ENCODE peak calls at places on chromosomes 3 and 15, in nine cellular contexts. J is fibroblast of villous mesenchyme, Q is neural crest cell, B is right lobe of liver, O is GM13976, R is endodermal cell, C is AG04450, N is tibial artery, S is cardiac muscle cell. A is an unnamed sample.

GRCh38 chr3:189744235-189744634 is 113.0 kb downstream of the TP63 start:
- DNase-seq in S (no peak), O (no peak), R (peak; percentile 57), J (no peak), N (no peak), B (no peak), C (no peak), Q (no peak), A (peak; percentile 3)

GRCh38 chr3:58005662-58006061 is 2.6 kb upstream of the FLNB start:
- DNase-seq in N (no peak), Q (no peak), J (no peak), S (no peak), O (no peak), B (no peak), R (no peak), C (no peak), A (no peak)

GRCh38 chr15:42911058-42911592 is 9.5 kb downstream of the TTBK2 start:
- DNase-seq in R (no peak), Q (no peak), O (no peak), N (no peak), S (no peak), J (peak; percentile 50), C (no peak), B (no peak), A (no peak)

GRCh38 chr15:56496635-56497034 is 31.7 kb upstream of the MNS1 start:
- DNase-seq in Q (no peak), N (peak; percentile 23), J (peak; percentile 78), B (no peak), C (peak; percentile 55), O (peak; percentile 64), S (peak; percentile 66), R (no peak), A (peak; percentile 5)

GRCh38 chr3:37814547-37814946 is 47.1 kb upstream of the CTDSPL start:
- DNase-seq in N (no peak), Q (no peak), J (peak; percentile 17), C (no peak), B (no peak), S (peak; percentile 21), R (peak; percentile 33), O (peak; percentile 39), A (no peak)

GRCh38 chr15:61640751-61641150 is 411.6 kb upstream of the RORA start:
- DNase-seq in N (no peak), Q (no peak), B (no peak), J (no peak), C (no peak), R (no peak), O (no peak), S (no peak), A (no peak)

GRCh38 chr3:29416514-29416913 is 135.6 kb downstream of the RBMS3 start:
- DNase-seq in S (no peak), C (no peak), B (no peak), J (no peak), Q (no peak), O (no peak), R (no peak), N (no peak), A (no peak)

GRCh38 chr15:62119224-62119925 is 45.7 kb downstream of the C2CD4B start:
- DNase-seq in N (no peak), S (no peak), J (peak; percentile 96), Q (no peak), B (no peak), C (peak; percentile 78), O (no peak), R (no peak), A (peak; percentile 37)

GRCh38 chr3:70000563-70001081 is 1.1 kb downstream of the SAMMSON start:
- DNase-seq in J (peak; percentile 36), Q (peak; percentile 31), S (no peak), B (no peak), N (no peak), R (no peak), O (no peak), C (no peak), A (no peak)

DNA sequence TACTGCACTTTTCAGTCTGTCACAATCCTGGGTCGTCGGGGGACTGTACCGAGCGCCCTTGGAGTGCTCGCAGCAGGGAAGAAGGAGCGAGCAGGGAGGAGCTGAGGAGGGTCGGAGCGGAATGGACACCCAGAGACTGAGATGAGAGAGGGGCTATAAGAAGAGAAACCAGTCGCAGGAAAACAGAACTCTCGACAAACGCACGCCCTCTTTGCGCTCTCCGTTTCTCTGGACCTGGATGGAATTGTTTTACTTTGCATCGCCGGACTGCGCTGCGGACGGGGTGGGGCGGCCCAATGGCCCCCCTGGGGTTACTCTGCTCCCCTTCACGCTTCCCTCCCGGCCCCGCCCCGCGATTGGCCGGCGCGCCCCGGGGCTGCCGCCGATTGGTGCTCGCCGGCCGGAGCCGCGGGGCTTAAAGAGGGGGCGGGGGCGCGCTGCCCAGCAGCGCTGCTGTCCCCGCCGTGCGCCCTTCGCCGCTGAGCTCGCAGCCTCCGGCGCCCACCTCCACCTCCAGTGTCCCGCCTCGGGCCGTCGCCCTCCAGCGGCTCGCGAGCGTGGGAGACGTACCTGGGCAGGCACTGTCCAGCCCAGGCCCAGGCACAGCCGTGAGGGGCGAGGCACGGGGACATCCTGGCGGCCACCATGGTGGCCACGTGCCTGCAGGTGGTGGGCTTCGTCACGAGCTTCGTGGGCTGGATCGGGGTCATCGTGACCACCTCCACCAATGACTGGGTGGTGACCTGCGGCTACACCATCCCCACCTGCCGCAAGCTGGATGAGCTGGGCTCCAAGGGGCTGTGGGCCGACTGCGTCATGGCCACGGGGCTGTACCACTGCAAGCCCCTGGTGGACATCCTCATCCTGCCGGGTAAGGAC is at the start of gene CLDN11:
- DNase-seq in R (peak; percentile 86), J (peak; percentile 66), S (peak; percentile 70), O (peak; percentile 58), C (peak; percentile 36), N (no peak), Q (no peak), B (no peak), A (no peak)
- TF ChIP-seq CTCF in R (peak; percentile 59), J (peak; percentile 25), S (peak; percentile 19), O (no peak), C (peak; percentile 40), N (no peak), Q (no peak), B (no peak), A (no peak)

GRCh38 chr3:106329505-106329904 is 460.7 kb upstream of the CBLB start:
- DNase-seq in B (no peak), R (no peak), N (no peak), Q (no peak), C (no peak), J (no peak), O (no peak), S (no peak), A (no peak)

GRCh38 chr3:106331636-106332035 is 462.8 kb upstream of the CBLB start:
- DNase-seq in N (no peak), R (no peak), O (no peak), J (no peak), S (no peak), B (no peak), Q (no peak), C (no peak), A (no peak)

GRCh38 chr3:106332135-106332534 is 463.3 kb upstream of the CBLB start:
- DNase-seq in C (no peak), Q (no peak), S (no peak), N (no peak), R (no peak), O (no peak), J (no peak), B (no peak), A (no peak)

GRCh38 chr3:106333911-106334618 is 465.3 kb upstream of the CBLB start:
- DNase-seq in Q (no peak), C (peak; percentile 26), J (peak; percentile 50), N (no peak), O (no peak), B (no peak), R (no peak), S (no peak), A (peak; percentile 86)

GRCh38 chr3:106332884-106333283 is 464.1 kb upstream of the CBLB start:
- DNase-seq in Q (no peak), R (peak; percentile 56), S (no peak), C (no peak), O (no peak), N (no peak), J (no peak), B (no peak), A (peak; percentile 78)
- TF ChIP-seq CTCF in Q (no peak), R (peak; percentile 39), S (no peak), C (no peak), O (no peak), N (no peak), J (no peak), B (no peak), A (no peak)

GRCh38 chr3:169815590-169816150 is 3.0 kb upstream of the LRRC34 start:
- DNase-seq in Q (no peak), N (no peak), R (no peak), S (no peak), B (no peak), J (no peak), O (no peak), C (no peak), A (no peak)

GRCh38 chr3:169812844-169813677 is at the start of the genes LRRC34 and LRRIQ4:
- DNase-seq in N (peak; percentile 74), B (peak; percentile 77), Q (peak; percentile 67), J (peak; percentile 66), O (peak; percentile 71), R (peak; percentile 94), C (peak; percentile 23), S (peak; percentile 46), A (peak; percentile 93)

GRCh38 chr3:169811606-169812123 is 1.0 kb upstream of the LRRIQ4 start:
- DNase-seq in Q (no peak), O (no peak), N (no peak), R (no peak), C (peak; percentile 62), J (peak; percentile 75), S (peak; percentile 32), B (no peak), A (peak; percentile 54)

GRCh38 chr3:169812124-169812843 is 386 bp upstream of the LRRIQ4 start:
- DNase-seq in C (peak; percentile 11), N (peak; percentile 62), R (peak; percentile 90), B (peak; percentile 76), O (peak; percentile 85), J (peak; percentile 80), Q (peak; percentile 62), S (peak; percentile 85), A (peak; percentile 75)

DNA sequence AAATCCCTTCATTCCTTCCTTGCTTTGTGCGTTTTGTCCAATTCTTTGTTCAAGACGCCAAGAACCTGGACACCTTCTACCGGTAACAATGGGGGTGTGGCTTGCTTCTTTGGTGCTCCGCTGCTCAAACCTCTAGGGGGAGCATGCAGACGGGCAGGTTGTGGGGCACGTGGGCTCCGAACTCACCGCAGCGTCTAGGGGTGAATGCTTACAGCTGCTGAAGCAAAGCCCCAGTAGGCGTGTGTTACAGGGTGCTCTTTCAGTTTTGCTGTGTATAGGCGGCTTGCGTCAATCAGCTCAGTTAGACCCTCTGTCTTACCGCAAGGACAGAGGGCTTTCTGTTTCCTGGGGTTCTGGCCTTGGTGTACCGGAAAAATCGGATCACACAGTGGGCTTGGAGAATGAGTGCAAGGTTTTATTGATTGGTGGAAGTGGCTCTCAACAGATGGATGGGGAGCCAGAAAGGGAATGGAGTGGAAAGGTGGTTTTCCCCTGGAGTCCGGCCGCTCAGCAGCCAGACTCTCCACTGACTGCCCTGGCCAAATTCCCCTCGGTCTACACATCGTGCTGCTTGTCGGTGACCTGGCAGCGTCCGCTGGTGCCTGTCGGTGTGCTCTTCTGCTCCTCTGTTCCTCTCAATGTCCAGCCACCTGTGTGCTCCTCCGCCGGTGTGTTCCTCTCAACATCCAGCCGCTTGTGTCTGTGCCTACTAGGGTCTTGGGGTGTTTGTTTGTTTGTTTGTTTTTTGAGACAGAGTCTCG is 1.2 kb upstream of the LRRC34 start:
- DNase-seq in J (peak; percentile 39), O (peak; percentile 76), R (peak; percentile 86), Q (no peak), S (no peak), B (no peak), N (no peak), C (no peak), A (peak; percentile 93)
- TF ChIP-seq CTCF in J (peak; percentile 43), O (peak; percentile 77), R (peak; percentile 79), Q (peak; percentile 42), S (peak; percentile 47), B (peak; percentile 18), N (no peak), C (no peak), A (peak; percentile 67)

GRCh38 chr15:85010472-85011209 is 29.0 kb downstream of the PDE8A start:
- DNase-seq in B (no peak), N (no peak), Q (no peak), J (peak; percentile 83), S (no peak), C (no peak), R (no peak), O (no peak), A (no peak)
- TF ChIP-seq CTCF in B (peak; percentile 41), N (no peak), Q (peak; percentile 63), J (no peak), S (no peak), C (no peak), R (peak; percentile 68), O (no peak), A (no peak)

A was measured in activated CD8-positive, alpha-beta T cell treated with anti-CD3 and anti-CD28 coated beads for 36 hours.